ENCODE peak calls at places on chromosomes 6 and 20, in five cellular contexts. A, L, I, F and M are unnamed samples.

GRCh38 chr6:53410508-53411258 is 61.9 kb upstream of the ELOVL5 start:
- DNase-seq in F (peak), I (no peak), L (peak), A (peak), M (peak)

GRCh38 chr6:125944434-125944816 is 12.1 kb upstream of the HINT3 start:
- DNase-seq in F (peak), I (no peak), L (no peak), A (peak), M (no peak)

GRCh38 chr6:110628330-110628729 is 151.9 kb upstream of the SLC22A16 start:
- DNase-seq in I (no peak), F (peak), A (peak), L (no peak), M (no peak)

GRCh38 chr20:22617160-22617559 is 32.8 kb upstream of the FOXA2 start:
- DNase-seq in F (peak), A (no peak), I (no peak), L (no peak), M (no peak)

GRCh38 chr6:153210083-153210482 is 79.0 kb upstream of the RGS17 start:
- DNase-seq in I (no peak), A (peak), F (peak), L (peak), M (no peak)

GRCh38 chr20:4102381-4102780 is 87.0 kb upstream of the RNF24 start:
- DNase-seq in A (peak), I (no peak), F (no peak), L (no peak), M (no peak)

GRCh38 chr20:24629668-24630067 is 160.2 kb downstream of the SYNDIG1 start:
- DNase-seq in A (no peak), I (no peak), F (peak), L (no peak), M (no peak)

GRCh38 chr6:15247214-15247749 is 1.4 kb downstream of the JARID2 start:
- DNase-seq in I (no peak), F (no peak), L (no peak), A (no peak), M (no peak)

GRCh38 chr6:116409756-116410155 is 39.0 kb downstream of the DSE start:
- DNase-seq in A (no peak), L (peak), F (no peak), I (no peak), M (peak)

DNA sequence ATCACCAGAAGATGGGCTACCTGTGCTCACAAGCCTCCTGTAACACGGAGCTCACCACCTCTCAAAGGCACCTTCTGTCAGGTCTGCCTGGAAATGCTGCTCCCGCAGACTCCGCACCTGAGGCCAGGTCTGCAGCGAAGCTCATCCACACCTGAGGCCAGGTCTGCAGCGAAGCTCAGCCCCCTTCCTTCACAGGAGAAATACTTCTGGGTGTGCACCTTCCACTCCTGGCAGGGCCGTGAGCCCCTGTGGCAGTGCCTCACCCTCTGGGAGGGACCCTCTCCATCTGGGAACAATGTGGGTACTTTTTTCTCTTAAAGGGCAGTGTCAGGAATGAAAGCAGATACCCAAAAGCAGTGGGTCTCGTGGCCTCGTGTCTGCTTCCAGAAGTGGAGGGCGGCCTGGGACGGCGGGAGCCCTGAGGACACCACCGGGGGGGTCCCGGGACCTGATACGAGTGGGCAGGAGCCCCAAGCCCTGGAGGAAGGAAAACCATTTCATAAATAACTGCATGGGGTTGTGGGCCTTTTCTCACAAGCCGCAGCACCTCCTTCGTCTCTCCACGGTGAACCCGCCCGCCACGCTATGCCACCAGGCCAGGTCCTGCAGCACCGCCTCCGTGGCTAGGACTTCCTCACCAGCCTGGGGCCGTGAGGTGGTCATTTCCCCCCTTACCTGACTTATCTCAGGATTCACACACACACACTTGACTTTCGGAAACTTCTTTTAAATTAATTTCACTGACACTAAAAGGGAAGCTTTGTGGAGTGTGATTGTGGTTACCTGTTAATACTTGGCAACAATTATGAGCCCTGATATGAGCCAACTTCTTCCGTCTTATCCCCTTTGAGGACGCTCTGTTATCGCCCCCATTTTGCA is 1.2 kb upstream of the SLCO4A1 start:
- DNase-seq in L (no peak), F (no peak), I (no peak), A (no peak), M (no peak)
- H3K4me3 ChIP-seq in L (peak), F (no peak), I (peak), A (no peak), M (no peak)

GRCh38 chr20:47506335-47506734 is 4.6 kb downstream of the NCOA3 start:
- DNase-seq in A (no peak), F (no peak), I (no peak), L (no peak), M (no peak)

GRCh38 chr20:47506850-47507249 is 5.2 kb downstream of the NCOA3 start:
- DNase-seq in A (no peak), F (no peak), L (no peak), I (no peak), M (no peak)

GRCh38 chr20:47509685-47510084 is 8.0 kb downstream of the NCOA3 start:
- DNase-seq in I (no peak), L (no peak), F (no peak), A (no peak), M (no peak)

GRCh38 chr20:47508228-47508752 is 6.6 kb downstream of the NCOA3 start:
- DNase-seq in L (peak), A (no peak), I (no peak), F (no peak), M (no peak)

GRCh38 chr20:47509104-47509661 is 7.5 kb downstream of the NCOA3 start:
- DNase-seq in F (no peak), I (no peak), A (no peak), L (no peak), M (no peak)
- TF ChIP-seq CTCF in F (no peak), I (no peak), A (no peak), L (no peak), M (no peak)

GRCh38 chr6:35468181-35468979 is at the start of gene RPL10A:
- DNase-seq in F (peak), L (peak), I (peak), A (peak), M (peak)

GRCh38 chr6:35468980-35469710 is 944 bp downstream of the RPL10A start:
- DNase-seq in A (no peak), I (no peak), F (no peak), L (peak), M (peak)

GRCh38 chr6:35471836-35472345 is 3.7 kb downstream of the RPL10A start:
- DNase-seq in A (no peak), F (peak), I (no peak), L (no peak), M (no peak)

GRCh38 chr6:35469711-35470662 is 1.8 kb downstream of the RPL10A start:
- DNase-seq in A (no peak), F (peak), I (no peak), L (no peak), M (no peak)

DNA sequence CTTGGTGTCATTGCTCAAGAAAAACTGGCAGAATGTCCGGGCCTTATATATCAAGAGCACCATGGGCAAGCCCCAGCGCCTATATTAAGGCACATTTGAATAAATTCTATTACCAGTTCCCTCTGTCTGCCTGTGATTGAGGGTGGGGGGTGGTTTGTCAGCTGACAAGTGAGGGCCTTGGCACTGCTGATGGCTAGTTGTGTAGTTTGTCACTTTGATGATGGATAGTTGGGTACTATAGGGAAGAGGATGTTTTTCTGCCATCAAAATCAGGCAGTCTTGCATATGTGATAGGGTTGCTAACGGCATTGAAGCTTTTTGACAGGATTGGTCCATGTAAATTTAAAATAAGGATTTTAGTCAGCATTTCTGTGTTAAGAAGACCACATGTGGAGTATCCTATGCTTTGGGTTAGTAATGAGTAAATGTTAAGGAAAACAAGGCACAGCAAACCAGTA is 2.5 kb downstream of the RPL10A start:
- DNase-seq in L (peak), I (no peak), A (no peak), F (no peak), M (no peak)
- H3K4me3 ChIP-seq in L (peak), I (no peak), A (peak), F (no peak), M (peak)

GRCh38 chr20:44785768-44786167 is 24.6 kb downstream of the RIMS4 start:
- DNase-seq in L (no peak), F (peak), I (no peak), A (no peak), M (no peak)
- TF ChIP-seq CTCF in L (no peak), F (peak), I (no peak), A (no peak), M (no peak)